ENCODE peak calls at places on chromosomes 3 and 15, in seven cellular contexts. One of them, this sample, is unnamed.

GRCh38 chr3:120113128-120114116 is 19.2 kb upstream of the GSK3B start:
- DNase-seq in ovary: no peak
- DNase-seq in AG04449: no peak
- DNase-seq in IMR-90: peak; percentile 83
- DNase-seq in Calu3: no peak
- DNase-seq in natural killer cell: no peak
- DNase-seq in K562: no peak
- DNase-seq in this sample: peak; percentile 80

GRCh38 chr3:196197524-196197923 is 13.7 kb downstream of the ZDHHC19 start:
- DNase-seq in ovary: no peak
- DNase-seq in AG04449: no peak
- DNase-seq in IMR-90: no peak
- DNase-seq in Calu3: no peak
- DNase-seq in natural killer cell: no peak
- DNase-seq in K562: no peak
- DNase-seq in this sample: no peak

GRCh38 chr3:65436580-65436979 is 602.1 kb downstream of the MAGI1 start:
- DNase-seq in ovary: no peak
- DNase-seq in AG04449: no peak
- DNase-seq in IMR-90: no peak
- DNase-seq in Calu3: peak; percentile 4
- DNase-seq in natural killer cell: no peak
- DNase-seq in K562: peak; percentile 10
- DNase-seq in this sample: no peak

GRCh38 chr3:30085486-30085885 is 520.9 kb upstream of the TGFBR2 start:
- DNase-seq in ovary: no peak
- DNase-seq in AG04449: no peak
- DNase-seq in IMR-90: no peak
- DNase-seq in Calu3: no peak
- DNase-seq in natural killer cell: no peak
- DNase-seq in K562: no peak
- DNase-seq in this sample: no peak

GRCh38 chr3:10717756-10718155 is 98.3 kb upstream of the SLC6A11 start:
- DNase-seq in ovary: no peak
- DNase-seq in AG04449: no peak
- DNase-seq in IMR-90: no peak
- DNase-seq in Calu3: no peak
- DNase-seq in natural killer cell: no peak
- DNase-seq in K562: no peak
- DNase-seq in this sample: no peak

GRCh38 chr3:160804762-160805161 is 48.7 kb downstream of the PPM1L start:
- DNase-seq in ovary: peak; percentile 25
- DNase-seq in AG04449: no peak
- DNase-seq in IMR-90: no peak
- DNase-seq in Calu3: no peak
- DNase-seq in natural killer cell: no peak
- DNase-seq in K562: no peak
- DNase-seq in this sample: no peak

GRCh38 chr3:197599089-197599765 is 43.5 kb upstream of the BDH1 start:
- DNase-seq in ovary: peak; percentile 79
- DNase-seq in AG04449: no peak
- DNase-seq in IMR-90: peak; percentile 77
- DNase-seq in Calu3: peak; percentile 72
- DNase-seq in natural killer cell: peak; percentile 63
- DNase-seq in K562: peak; percentile 86
- DNase-seq in this sample: peak; percentile 75

GRCh38 chr3:21484323-21485154 is 266.5 kb downstream of the ZNF385D start:
- DNase-seq in ovary: peak; percentile 49
- DNase-seq in AG04449: peak; percentile 34
- DNase-seq in IMR-90: peak; percentile 62
- DNase-seq in Calu3: peak; percentile 80
- DNase-seq in natural killer cell: no peak
- DNase-seq in K562: peak; percentile 72
- DNase-seq in this sample: peak; percentile 77

GRCh38 chr3:59998040-59998439 is 948.2 kb upstream of the CFAP20DC start:
- DNase-seq in ovary: no peak
- DNase-seq in AG04449: no peak
- DNase-seq in IMR-90: no peak
- DNase-seq in Calu3: no peak
- DNase-seq in natural killer cell: no peak
- DNase-seq in K562: peak; percentile 0
- DNase-seq in this sample: no peak

GRCh38 chr15:66941791-66942190 is 123.6 kb upstream of the SMAD3 start:
- DNase-seq in ovary: no peak
- DNase-seq in AG04449: no peak
- DNase-seq in IMR-90: no peak
- DNase-seq in Calu3: no peak
- DNase-seq in natural killer cell: no peak
- DNase-seq in K562: no peak
- DNase-seq in this sample: no peak

GRCh38 chr3:126348308-126348920 is 8.8 kb downstream of the KLF15 start:
- DNase-seq in ovary: no peak
- DNase-seq in AG04449: no peak
- DNase-seq in IMR-90: no peak
- DNase-seq in Calu3: no peak
- DNase-seq in natural killer cell: peak; percentile 7
- DNase-seq in K562: no peak
- DNase-seq in this sample: no peak

GRCh38 chr15:60584355-60585023 is 105.5 kb upstream of the ICE2 start:
- DNase-seq in ovary: no peak
- DNase-seq in AG04449: no peak
- DNase-seq in IMR-90: no peak
- DNase-seq in Calu3: no peak
- DNase-seq in natural killer cell: no peak
- DNase-seq in K562: no peak
- DNase-seq in this sample: no peak

GRCh38 chr3:129793947-129794318 is 99.6 kb downstream of the TMCC1 start:
- DNase-seq in ovary: no peak
- DNase-seq in AG04449: no peak
- DNase-seq in IMR-90: no peak
- DNase-seq in Calu3: peak; percentile 29
- DNase-seq in natural killer cell: no peak
- DNase-seq in K562: peak; percentile 79
- DNase-seq in this sample: no peak

GRCh38 chr3:66080167-66080566 is 41.4 kb upstream of the MAGI1 start:
- DNase-seq in ovary: no peak
- DNase-seq in AG04449: no peak
- DNase-seq in IMR-90: no peak
- DNase-seq in Calu3: no peak
- DNase-seq in natural killer cell: no peak
- DNase-seq in K562: no peak
- DNase-seq in this sample: no peak

GRCh38 chr15:75042730-75043508 is 19.5 kb downstream of the PPCDC start:
- DNase-seq in ovary: peak; percentile 65
- DNase-seq in AG04449: no peak
- DNase-seq in IMR-90: peak; percentile 64
- DNase-seq in Calu3: peak; percentile 96
- DNase-seq in natural killer cell: peak; percentile 81
- DNase-seq in K562: peak; percentile 86
- DNase-seq in this sample: no peak

GRCh38 chr3:83601704-83602103 is 1357.1 kb upstream of the CADM2 start:
- DNase-seq in ovary: no peak
- DNase-seq in AG04449: no peak
- DNase-seq in IMR-90: no peak
- DNase-seq in Calu3: no peak
- DNase-seq in natural killer cell: no peak
- DNase-seq in K562: no peak
- DNase-seq in this sample: no peak

GRCh38 chr3:29247088-29247745 is 33.7 kb upstream of the RBMS3 start:
- DNase-seq in ovary: no peak
- DNase-seq in AG04449: no peak
- DNase-seq in IMR-90: no peak
- DNase-seq in Calu3: no peak
- DNase-seq in natural killer cell: no peak
- DNase-seq in K562: no peak
- DNase-seq in this sample: no peak

GRCh38 chr15:66415321-66415720 is 28.6 kb downstream of the MAP2K1 start:
- DNase-seq in ovary: no peak
- DNase-seq in AG04449: no peak
- DNase-seq in IMR-90: no peak
- DNase-seq in Calu3: no peak
- DNase-seq in natural killer cell: no peak
- DNase-seq in K562: no peak
- DNase-seq in this sample: no peak

GRCh38 chr3:130897316-130897715 is 3.4 kb downstream of the ATP2C1 start:
- DNase-seq in ovary: no peak
- DNase-seq in AG04449: no peak
- DNase-seq in IMR-90: no peak
- DNase-seq in Calu3: no peak
- DNase-seq in natural killer cell: no peak
- DNase-seq in K562: no peak
- DNase-seq in this sample: no peak

GRCh38 chr15:55627730-55628368 is 39.7 kb upstream of the PYGO1 start:
- DNase-seq in ovary: no peak
- DNase-seq in AG04449: peak; percentile 55
- DNase-seq in IMR-90: peak; percentile 95
- DNase-seq in Calu3: peak; percentile 88
- DNase-seq in natural killer cell: no peak
- DNase-seq in K562: peak; percentile 15
- DNase-seq in this sample: peak; percentile 81
- TF ChIP-seq CTCF in ovary: no peak
- TF ChIP-seq CTCF in AG04449: no peak
- TF ChIP-seq CTCF in IMR-90: peak; percentile 4
- TF ChIP-seq CTCF in Calu3: no peak
- TF ChIP-seq CTCF in natural killer cell: no peak
- TF ChIP-seq CTCF in K562: peak; percentile 16
- TF ChIP-seq CTCF in this sample: no peak

GRCh38 chr3:52710512-52710911 is 4.6 kb downstream of the SPCS1 start:
- DNase-seq in ovary: no peak
- DNase-seq in AG04449: no peak
- DNase-seq in IMR-90: no peak
- DNase-seq in Calu3: no peak
- DNase-seq in natural killer cell: no peak
- DNase-seq in K562: no peak
- DNase-seq in this sample: no peak
- TF ChIP-seq CTCF in ovary: no peak
- TF ChIP-seq CTCF in AG04449: no peak
- TF ChIP-seq CTCF in IMR-90: no peak
- TF ChIP-seq CTCF in Calu3: no peak
- TF ChIP-seq CTCF in natural killer cell: no peak
- TF ChIP-seq CTCF in K562: no peak
- TF ChIP-seq CTCF in this sample: no peak

GRCh38 chr3:139020868-139021234 is at the start of gene PRR23B:
- DNase-seq in ovary: no peak
- DNase-seq in AG04449: no peak
- DNase-seq in IMR-90: no peak
- DNase-seq in Calu3: no peak
- DNase-seq in natural killer cell: no peak
- DNase-seq in K562: peak; percentile 8
- DNase-seq in this sample: no peak
- TF ChIP-seq CTCF in ovary: no peak
- TF ChIP-seq CTCF in AG04449: no peak
- TF ChIP-seq CTCF in IMR-90: no peak
- TF ChIP-seq CTCF in Calu3: no peak
- TF ChIP-seq CTCF in natural killer cell: no peak
- TF ChIP-seq CTCF in K562: peak; percentile 50
- TF ChIP-seq CTCF in this sample: peak; percentile 45

DNA sequence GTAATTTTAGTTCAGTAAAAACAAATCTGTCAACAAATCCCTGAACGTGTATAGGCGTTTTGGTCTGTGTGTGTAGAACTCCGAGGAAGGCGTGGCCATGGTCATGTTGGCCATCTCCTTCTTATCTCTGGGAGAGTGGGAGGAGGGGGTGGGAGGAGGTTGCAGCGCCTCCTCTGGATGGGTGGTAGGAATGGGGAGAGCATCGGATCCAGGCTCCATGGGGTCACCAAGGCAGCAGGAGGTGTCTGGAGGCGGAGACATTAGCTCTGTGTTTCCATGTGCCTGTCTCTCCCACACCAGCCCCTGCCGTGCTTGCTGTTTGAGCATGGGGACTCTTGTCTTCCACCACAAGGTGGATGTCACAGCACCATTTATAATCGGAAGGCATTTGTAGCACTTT is 34.5 kb upstream of the TRPM1 start:
- DNase-seq in ovary: no peak
- DNase-seq in AG04449: no peak
- DNase-seq in IMR-90: no peak
- DNase-seq in Calu3: no peak
- DNase-seq in natural killer cell: no peak
- DNase-seq in K562: peak; percentile 51
- DNase-seq in this sample: no peak
- TF ChIP-seq CTCF in ovary: no peak
- TF ChIP-seq CTCF in AG04449: no peak
- TF ChIP-seq CTCF in IMR-90: no peak
- TF ChIP-seq CTCF in Calu3: no peak
- TF ChIP-seq CTCF in natural killer cell: no peak
- TF ChIP-seq CTCF in K562: peak; percentile 61
- TF ChIP-seq CTCF in this sample: peak; percentile 25

GRCh38 chr15:69217381-69217780 is 56.9 kb downstream of the GLCE start:
- DNase-seq in ovary: no peak
- DNase-seq in AG04449: no peak
- DNase-seq in IMR-90: no peak
- DNase-seq in Calu3: no peak
- DNase-seq in natural killer cell: no peak
- DNase-seq in K562: no peak
- DNase-seq in this sample: no peak

GRCh38 chr15:69210574-69210973 is 50.1 kb downstream of the GLCE start:
- DNase-seq in ovary: no peak
- DNase-seq in AG04449: no peak
- DNase-seq in IMR-90: no peak
- DNase-seq in Calu3: no peak
- DNase-seq in natural killer cell: no peak
- DNase-seq in K562: no peak
- DNase-seq in this sample: no peak

GRCh38 chr15:69215636-69216035 is 55.2 kb downstream of the GLCE start:
- DNase-seq in ovary: no peak
- DNase-seq in AG04449: no peak
- DNase-seq in IMR-90: no peak
- DNase-seq in Calu3: no peak
- DNase-seq in natural killer cell: no peak
- DNase-seq in K562: no peak
- DNase-seq in this sample: no peak

GRCh38 chr15:69209661-69210060 is 49.2 kb downstream of the GLCE start:
- DNase-seq in ovary: no peak
- DNase-seq in AG04449: no peak
- DNase-seq in IMR-90: no peak
- DNase-seq in Calu3: no peak
- DNase-seq in natural killer cell: no peak
- DNase-seq in K562: no peak
- DNase-seq in this sample: no peak

DNA sequence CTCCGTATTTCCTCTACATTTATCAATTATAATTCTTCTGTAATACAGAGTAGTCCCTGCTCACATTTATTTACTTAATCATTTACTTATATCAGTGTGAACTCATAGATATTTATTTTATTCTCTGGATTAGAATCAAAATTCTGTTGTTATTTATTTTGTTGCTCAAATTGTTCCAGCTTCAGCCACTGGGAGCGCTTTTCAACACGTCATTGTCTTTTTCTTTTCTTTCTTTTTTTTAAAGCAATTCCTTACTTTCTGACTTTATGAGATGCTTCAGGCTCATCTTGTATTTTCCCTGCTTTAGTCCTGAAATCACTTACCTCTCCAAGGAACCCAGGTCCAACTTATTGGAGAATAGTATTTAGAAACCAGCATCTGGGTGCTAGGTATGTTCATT is 53.4 kb downstream of the GLCE start:
- DNase-seq in ovary: no peak
- DNase-seq in AG04449: no peak
- DNase-seq in IMR-90: no peak
- DNase-seq in Calu3: no peak
- DNase-seq in natural killer cell: no peak
- DNase-seq in K562: no peak
- DNase-seq in this sample: no peak
- TF ChIP-seq CTCF in ovary: no peak
- TF ChIP-seq CTCF in AG04449: no peak
- TF ChIP-seq CTCF in IMR-90: no peak
- TF ChIP-seq CTCF in Calu3: no peak
- TF ChIP-seq CTCF in natural killer cell: no peak
- TF ChIP-seq CTCF in K562: peak; percentile 48
- TF ChIP-seq CTCF in this sample: peak; percentile 59

This sample was measured in HFFc6.